ENCODE peak calls at places on chromosomes 7 and 10, in six cellular contexts. One of them, this sample, is unnamed. For H3K27me3, the result is how much of the 10 kb centered on the place peaks cover.

GRCh38 chr10:27391325-27391724 is 112.8 kb upstream of the RAB18 start:
- DNase-seq in hepatocyte: no peak
- DNase-seq in HAP-1: no peak
- DNase-seq in CD8-positive, alpha-beta T cell: no peak
- DNase-seq in CD8-positive, alpha-beta memory T cell: no peak
- DNase-seq in PC-3: peak
- DNase-seq in this sample: no peak

GRCh38 chr7:108570146-108570755 is 577 bp downstream of the DNAJB9 start:
- DNase-seq in HAP-1: peak
- DNase-seq in CD8-positive, alpha-beta memory T cell: peak
- DNase-seq in PC-3: peak
- DNase-seq in CD8-positive, alpha-beta T cell: peak
- DNase-seq in hepatocyte: peak
- DNase-seq in this sample: peak

GRCh38 chr7:139798221-139798620 is 20.4 kb upstream of the HIPK2 start:
- DNase-seq in CD8-positive, alpha-beta T cell: no peak
- DNase-seq in HAP-1: no peak
- DNase-seq in PC-3: no peak
- DNase-seq in CD8-positive, alpha-beta memory T cell: no peak
- DNase-seq in hepatocyte: no peak
- DNase-seq in this sample: peak

GRCh38 chr10:70232859-70233108 is 445 bp downstream of the PPA1 start:
- DNase-seq in hepatocyte: no peak
- DNase-seq in CD8-positive, alpha-beta memory T cell: no peak
- DNase-seq in CD8-positive, alpha-beta T cell: peak
- DNase-seq in PC-3: no peak
- DNase-seq in HAP-1: no peak
- DNase-seq in this sample: no peak

GRCh38 chr7:116538138-116538537 is 13.3 kb downstream of the CAV1 start:
- DNase-seq in CD8-positive, alpha-beta memory T cell: no peak
- DNase-seq in hepatocyte: no peak
- DNase-seq in HAP-1: no peak
- DNase-seq in PC-3: no peak
- DNase-seq in CD8-positive, alpha-beta T cell: no peak
- DNase-seq in this sample: no peak

GRCh38 chr7:17879075-17879661 is 61.1 kb downstream of the SNX13 start:
- DNase-seq in CD8-positive, alpha-beta memory T cell: no peak
- DNase-seq in hepatocyte: no peak
- DNase-seq in HAP-1: no peak
- DNase-seq in CD8-positive, alpha-beta T cell: no peak
- DNase-seq in PC-3: no peak
- DNase-seq in this sample: no peak

GRCh38 chr7:149753370-149754233 is 19.8 kb downstream of the ZNF467 start:
- DNase-seq in CD8-positive, alpha-beta memory T cell: no peak
- DNase-seq in hepatocyte: peak
- DNase-seq in PC-3: peak
- DNase-seq in CD8-positive, alpha-beta T cell: no peak
- DNase-seq in HAP-1: peak
- DNase-seq in this sample: peak

GRCh38 chr10:117137031-117137910 is 799 bp downstream of the VAX1 start:
- DNase-seq in PC-3: peak
- DNase-seq in CD8-positive, alpha-beta memory T cell: no peak
- DNase-seq in HAP-1: no peak
- DNase-seq in hepatocyte: peak
- DNase-seq in CD8-positive, alpha-beta T cell: no peak
- DNase-seq in this sample: no peak

GRCh38 chr10:31000867-31001266 is 30.8 kb downstream of the ZNF438 start:
- DNase-seq in CD8-positive, alpha-beta memory T cell: no peak
- DNase-seq in HAP-1: no peak
- DNase-seq in hepatocyte: no peak
- DNase-seq in PC-3: no peak
- DNase-seq in CD8-positive, alpha-beta T cell: no peak
- DNase-seq in this sample: no peak

GRCh38 chr7:7418997-7419396 is 116.7 kb downstream of the COL28A1 start:
- DNase-seq in HAP-1: no peak
- DNase-seq in CD8-positive, alpha-beta memory T cell: no peak
- DNase-seq in PC-3: no peak
- DNase-seq in CD8-positive, alpha-beta T cell: no peak
- DNase-seq in hepatocyte: no peak
- DNase-seq in this sample: no peak

GRCh38 chr7:30867483-30867882 is 44.2 kb upstream of the AQP1 start:
- DNase-seq in CD8-positive, alpha-beta memory T cell: no peak
- DNase-seq in hepatocyte: no peak
- DNase-seq in CD8-positive, alpha-beta T cell: no peak
- DNase-seq in PC-3: no peak
- DNase-seq in HAP-1: no peak
- DNase-seq in this sample: no peak

GRCh38 chr7:30871655-30872054 is 40.0 kb upstream of the AQP1 start:
- DNase-seq in CD8-positive, alpha-beta memory T cell: no peak
- DNase-seq in HAP-1: no peak
- DNase-seq in hepatocyte: no peak
- DNase-seq in CD8-positive, alpha-beta T cell: no peak
- DNase-seq in PC-3: no peak
- DNase-seq in this sample: no peak

GRCh38 chr7:30869794-30870491 is 41.7 kb upstream of the AQP1 start:
- DNase-seq in PC-3: no peak
- DNase-seq in CD8-positive, alpha-beta T cell: no peak
- DNase-seq in HAP-1: no peak
- DNase-seq in hepatocyte: no peak
- DNase-seq in CD8-positive, alpha-beta memory T cell: no peak
- DNase-seq in this sample: no peak

GRCh38 chr7:30873207-30873606 is 38.4 kb upstream of the AQP1 start:
- DNase-seq in PC-3: no peak
- DNase-seq in CD8-positive, alpha-beta memory T cell: no peak
- DNase-seq in CD8-positive, alpha-beta T cell: no peak
- DNase-seq in HAP-1: no peak
- DNase-seq in hepatocyte: no peak
- DNase-seq in this sample: no peak

GRCh38 chr7:30870821-30871518 is 40.7 kb upstream of the AQP1 start:
- DNase-seq in PC-3: no peak
- DNase-seq in CD8-positive, alpha-beta memory T cell: no peak
- DNase-seq in hepatocyte: no peak
- DNase-seq in HAP-1: no peak
- DNase-seq in CD8-positive, alpha-beta T cell: no peak
- DNase-seq in this sample: no peak
- H3K27me3 ChIP-seq in PC-3: under half
- H3K27me3 ChIP-seq in CD8-positive, alpha-beta memory T cell: under half
- H3K27me3 ChIP-seq in hepatocyte: under half
- H3K27me3 ChIP-seq in HAP-1: under half
- H3K27me3 ChIP-seq in CD8-positive, alpha-beta T cell: under half
- H3K27me3 ChIP-seq in this sample: under half

GRCh38 chr10:75395955-75396860 is 5.4 kb downstream of the ZNF503 start:
- DNase-seq in PC-3: peak
- DNase-seq in CD8-positive, alpha-beta memory T cell: no peak
- DNase-seq in hepatocyte: peak
- DNase-seq in HAP-1: no peak
- DNase-seq in CD8-positive, alpha-beta T cell: no peak
- DNase-seq in this sample: peak
- H3K27me3 ChIP-seq in PC-3: half or more
- H3K27me3 ChIP-seq in CD8-positive, alpha-beta memory T cell: under half
- H3K27me3 ChIP-seq in hepatocyte: under half
- H3K27me3 ChIP-seq in HAP-1: under half
- H3K27me3 ChIP-seq in CD8-positive, alpha-beta T cell: under half
- H3K27me3 ChIP-seq in this sample: under half

GRCh38 chr10:132939957-132940790 is 2.2 kb downstream of the CFAP46 start:
- DNase-seq in CD8-positive, alpha-beta memory T cell: no peak
- DNase-seq in HAP-1: peak
- DNase-seq in CD8-positive, alpha-beta T cell: no peak
- DNase-seq in PC-3: peak
- DNase-seq in hepatocyte: peak
- DNase-seq in this sample: peak
- H3K27me3 ChIP-seq in CD8-positive, alpha-beta memory T cell: under half
- H3K27me3 ChIP-seq in HAP-1: under half
- H3K27me3 ChIP-seq in CD8-positive, alpha-beta T cell: under half
- H3K27me3 ChIP-seq in PC-3: under half
- H3K27me3 ChIP-seq in hepatocyte: under half
- H3K27me3 ChIP-seq in this sample: half or more

DNA sequence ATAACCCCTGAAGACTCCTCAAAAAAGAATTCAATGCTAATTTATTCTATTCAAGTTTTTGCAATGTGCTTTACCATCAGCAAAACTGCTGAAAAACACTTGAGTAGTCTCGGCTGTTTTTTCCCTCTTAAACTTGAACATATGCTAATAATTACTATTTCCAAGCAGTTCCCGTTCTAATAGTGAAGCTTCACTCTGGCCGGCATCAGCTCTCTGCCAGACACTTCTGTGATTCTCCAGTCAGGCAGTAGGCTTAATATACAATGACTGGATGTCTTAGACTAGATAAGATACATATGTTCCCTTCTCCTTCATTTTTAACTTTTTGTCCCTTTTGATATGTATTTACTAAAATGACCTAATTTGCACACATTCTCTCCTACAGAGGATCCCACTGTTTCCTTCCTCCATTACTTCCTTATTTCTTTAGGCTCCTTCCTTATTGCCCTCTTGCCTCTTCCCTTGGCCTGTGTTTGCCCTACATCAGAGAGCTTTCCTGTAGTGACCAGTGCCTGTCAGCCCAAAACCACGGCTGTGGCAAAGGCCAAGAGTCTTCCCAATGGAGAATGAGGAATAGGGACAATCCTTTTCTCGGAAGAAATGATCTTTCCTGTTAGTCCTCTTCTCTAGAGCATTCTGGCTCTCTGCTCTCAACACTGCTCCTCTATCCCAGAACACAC is 23.5 kb downstream of the HEPACAM2 start:
- DNase-seq in CD8-positive, alpha-beta memory T cell: no peak
- DNase-seq in HAP-1: no peak
- DNase-seq in PC-3: no peak
- DNase-seq in hepatocyte: no peak
- DNase-seq in CD8-positive, alpha-beta T cell: no peak
- DNase-seq in this sample: peak
- H3K27me3 ChIP-seq in CD8-positive, alpha-beta memory T cell: under half
- H3K27me3 ChIP-seq in HAP-1: under half
- H3K27me3 ChIP-seq in PC-3: under half
- H3K27me3 ChIP-seq in hepatocyte: under half
- H3K27me3 ChIP-seq in CD8-positive, alpha-beta T cell: under half
- H3K27me3 ChIP-seq in this sample: under half

GRCh38 chr10:100829103-100829870 is 83.5 kb upstream of the SLF2 start:
- DNase-seq in hepatocyte: no peak
- DNase-seq in PC-3: peak
- DNase-seq in HAP-1: peak
- DNase-seq in CD8-positive, alpha-beta T cell: no peak
- DNase-seq in CD8-positive, alpha-beta memory T cell: no peak
- DNase-seq in this sample: no peak
- H3K27me3 ChIP-seq in hepatocyte: half or more
- H3K27me3 ChIP-seq in PC-3: under half
- H3K27me3 ChIP-seq in HAP-1: under half
- H3K27me3 ChIP-seq in CD8-positive, alpha-beta T cell: half or more
- H3K27me3 ChIP-seq in CD8-positive, alpha-beta memory T cell: half or more
- H3K27me3 ChIP-seq in this sample: half or more

DNA sequence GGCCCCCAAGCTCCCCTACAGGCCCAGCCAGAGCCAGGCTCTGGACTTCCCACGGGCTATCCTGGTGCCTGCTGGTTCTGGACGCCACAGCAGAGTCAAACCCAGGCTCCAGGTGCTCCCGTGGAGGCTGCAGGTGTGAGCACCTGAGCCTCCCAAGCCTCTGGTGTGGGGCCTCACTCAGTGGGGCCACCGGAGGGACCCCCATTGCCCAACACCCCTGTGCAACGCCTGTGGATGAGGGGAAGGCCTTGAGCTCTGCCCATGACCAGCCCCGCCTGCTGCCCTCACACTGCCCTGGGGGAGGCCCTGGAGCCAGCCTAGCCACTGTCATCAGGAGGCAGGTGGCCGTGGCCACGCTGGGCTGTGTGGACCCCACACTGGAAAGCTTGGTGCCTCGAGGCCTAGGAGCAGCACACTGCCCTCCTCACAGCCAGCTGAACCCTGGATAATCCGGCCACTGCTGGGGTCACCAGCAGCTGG is 229.3 kb downstream of the MAD1L1 start:
- DNase-seq in hepatocyte: no peak
- DNase-seq in HAP-1: no peak
- DNase-seq in PC-3: no peak
- DNase-seq in CD8-positive, alpha-beta memory T cell: no peak
- DNase-seq in CD8-positive, alpha-beta T cell: no peak
- DNase-seq in this sample: no peak
- H3K27me3 ChIP-seq in hepatocyte: under half
- H3K27me3 ChIP-seq in HAP-1: under half
- H3K27me3 ChIP-seq in PC-3: under half
- H3K27me3 ChIP-seq in CD8-positive, alpha-beta memory T cell: under half
- H3K27me3 ChIP-seq in CD8-positive, alpha-beta T cell: under half
- H3K27me3 ChIP-seq in this sample: under half